ENCODE peak calls at places on chromosomes 1 and 21, in seven cellular contexts. One of them, this sample, is unnamed.

GRCh38 chr21:15018382-15018781 is 46.4 kb downstream of the NRIP1 start:
- DNase-seq in Calu3: no peak
- DNase-seq in AG10803: no peak
- DNase-seq in RWPE1: no peak
- DNase-seq in memory B cell: no peak
- DNase-seq in H54: no peak
- DNase-seq in activated gamma-delta T cell treated with Interleukin-2 at 50 U/mL for 16 hours: no peak
- DNase-seq in this sample: no peak

GRCh38 chr1:94929351-94929814 is 2.5 kb upstream of the CNN3 start:
- DNase-seq in Calu3: no peak
- DNase-seq in AG10803: no peak
- DNase-seq in RWPE1: no peak
- DNase-seq in memory B cell: no peak
- DNase-seq in H54: no peak
- DNase-seq in activated gamma-delta T cell treated with Interleukin-2 at 50 U/mL for 16 hours: no peak
- DNase-seq in this sample: no peak

GRCh38 chr1:209368864-209369598 is 214.5 kb upstream of the CAMK1G start:
- DNase-seq in Calu3: no peak
- DNase-seq in AG10803: peak
- DNase-seq in RWPE1: peak
- DNase-seq in memory B cell: no peak
- DNase-seq in H54: no peak
- DNase-seq in activated gamma-delta T cell treated with Interleukin-2 at 50 U/mL for 16 hours: no peak
- DNase-seq in this sample: no peak

GRCh38 chr21:18549214-18549905 is 145.8 kb upstream of the TMPRSS15 start:
- DNase-seq in Calu3: no peak
- DNase-seq in AG10803: no peak
- DNase-seq in RWPE1: no peak
- DNase-seq in memory B cell: no peak
- DNase-seq in H54: no peak
- DNase-seq in activated gamma-delta T cell treated with Interleukin-2 at 50 U/mL for 16 hours: no peak
- DNase-seq in this sample: no peak

GRCh38 chr1:985126-985525 is 3.2 kb upstream of the PERM1 start:
- DNase-seq in Calu3: no peak
- DNase-seq in AG10803: no peak
- DNase-seq in RWPE1: no peak
- DNase-seq in memory B cell: no peak
- DNase-seq in H54: no peak
- DNase-seq in activated gamma-delta T cell treated with Interleukin-2 at 50 U/mL for 16 hours: no peak
- DNase-seq in this sample: no peak

GRCh38 chr1:162026906-162027305 is 3.2 kb upstream of the OLFML2B start:
- DNase-seq in Calu3: no peak
- DNase-seq in AG10803: no peak
- DNase-seq in RWPE1: no peak
- DNase-seq in memory B cell: no peak
- DNase-seq in H54: no peak
- DNase-seq in activated gamma-delta T cell treated with Interleukin-2 at 50 U/mL for 16 hours: no peak
- DNase-seq in this sample: no peak

GRCh38 chr1:8880068-8880676 is 1.7 kb upstream of the ENO1 start:
- DNase-seq in Calu3: peak
- DNase-seq in AG10803: peak
- DNase-seq in RWPE1: peak
- DNase-seq in memory B cell: no peak
- DNase-seq in H54: no peak
- DNase-seq in activated gamma-delta T cell treated with Interleukin-2 at 50 U/mL for 16 hours: peak
- DNase-seq in this sample: no peak

GRCh38 chr1:150225546-150225945 is 10.4 kb downstream of the ANP32E start:
- DNase-seq in Calu3: no peak
- DNase-seq in AG10803: no peak
- DNase-seq in RWPE1: no peak
- DNase-seq in memory B cell: no peak
- DNase-seq in H54: no peak
- DNase-seq in activated gamma-delta T cell treated with Interleukin-2 at 50 U/mL for 16 hours: no peak
- DNase-seq in this sample: no peak

GRCh38 chr1:183022202-183023145 is 746 bp upstream of the LAMC1 start:
- DNase-seq in Calu3: peak
- DNase-seq in AG10803: peak
- DNase-seq in RWPE1: peak
- DNase-seq in memory B cell: peak
- DNase-seq in H54: peak
- DNase-seq in activated gamma-delta T cell treated with Interleukin-2 at 50 U/mL for 16 hours: no peak
- DNase-seq in this sample: peak

GRCh38 chr1:215529111-215529510 is 38.0 kb upstream of the KCTD3 start:
- DNase-seq in Calu3: no peak
- DNase-seq in AG10803: peak
- DNase-seq in RWPE1: no peak
- DNase-seq in memory B cell: no peak
- DNase-seq in H54: no peak
- DNase-seq in activated gamma-delta T cell treated with Interleukin-2 at 50 U/mL for 16 hours: no peak
- DNase-seq in this sample: no peak

GRCh38 chr1:33036051-33036525 is 595 bp downstream of the AK2 start:
- DNase-seq in Calu3: no peak
- DNase-seq in AG10803: peak
- DNase-seq in RWPE1: peak
- DNase-seq in memory B cell: no peak
- DNase-seq in H54: peak
- DNase-seq in activated gamma-delta T cell treated with Interleukin-2 at 50 U/mL for 16 hours: no peak
- DNase-seq in this sample: no peak

GRCh38 chr1:155979525-155980343 is 1.4 kb upstream of the ARHGEF2 start:
- DNase-seq in Calu3: no peak
- DNase-seq in AG10803: peak
- DNase-seq in RWPE1: no peak
- DNase-seq in memory B cell: no peak
- DNase-seq in H54: no peak
- DNase-seq in activated gamma-delta T cell treated with Interleukin-2 at 50 U/mL for 16 hours: no peak
- DNase-seq in this sample: no peak

GRCh38 chr1:36349241-36349671 is 25.8 kb upstream of the EVA1B start:
- DNase-seq in Calu3: no peak
- DNase-seq in AG10803: peak
- DNase-seq in RWPE1: peak
- DNase-seq in memory B cell: no peak
- DNase-seq in H54: no peak
- DNase-seq in activated gamma-delta T cell treated with Interleukin-2 at 50 U/mL for 16 hours: no peak
- DNase-seq in this sample: no peak

GRCh38 chr1:110166861-110167260 is 16.6 kb downstream of the SLC6A17 start:
- DNase-seq in Calu3: no peak
- DNase-seq in AG10803: no peak
- DNase-seq in RWPE1: no peak
- DNase-seq in memory B cell: no peak
- DNase-seq in H54: no peak
- DNase-seq in activated gamma-delta T cell treated with Interleukin-2 at 50 U/mL for 16 hours: no peak
- DNase-seq in this sample: no peak

GRCh38 chr1:61337037-61337436 is 254.7 kb downstream of the NFIA start:
- DNase-seq in Calu3: no peak
- DNase-seq in AG10803: no peak
- DNase-seq in RWPE1: no peak
- DNase-seq in memory B cell: no peak
- DNase-seq in H54: no peak
- DNase-seq in activated gamma-delta T cell treated with Interleukin-2 at 50 U/mL for 16 hours: no peak
- DNase-seq in this sample: no peak

GRCh38 chr1:33297911-33298622 is 22.8 kb downstream of the A3GALT2 start:
- DNase-seq in Calu3: no peak
- DNase-seq in AG10803: no peak
- DNase-seq in RWPE1: no peak
- DNase-seq in memory B cell: no peak
- DNase-seq in H54: no peak
- DNase-seq in activated gamma-delta T cell treated with Interleukin-2 at 50 U/mL for 16 hours: no peak
- DNase-seq in this sample: no peak

GRCh38 chr1:160996195-160996594 is 24.8 kb downstream of the F11R start:
- DNase-seq in Calu3: no peak
- DNase-seq in AG10803: peak
- DNase-seq in RWPE1: peak
- DNase-seq in memory B cell: no peak
- DNase-seq in H54: peak
- DNase-seq in activated gamma-delta T cell treated with Interleukin-2 at 50 U/mL for 16 hours: no peak
- DNase-seq in this sample: no peak

GRCh38 chr1:162720996-162721395 is 69.5 kb upstream of the HSD17B7 start:
- DNase-seq in Calu3: no peak
- DNase-seq in AG10803: peak
- DNase-seq in RWPE1: no peak
- DNase-seq in memory B cell: no peak
- DNase-seq in H54: no peak
- DNase-seq in activated gamma-delta T cell treated with Interleukin-2 at 50 U/mL for 16 hours: no peak
- DNase-seq in this sample: no peak

GRCh38 chr21:16541366-16541765 is 811.6 kb downstream of the USP25 start:
- DNase-seq in Calu3: no peak
- DNase-seq in AG10803: no peak
- DNase-seq in RWPE1: no peak
- DNase-seq in memory B cell: no peak
- DNase-seq in H54: no peak
- DNase-seq in activated gamma-delta T cell treated with Interleukin-2 at 50 U/mL for 16 hours: no peak
- DNase-seq in this sample: no peak

GRCh38 chr21:31132574-31133242 is 94.4 kb upstream of the KRTAP19-8 start:
- DNase-seq in Calu3: no peak
- DNase-seq in AG10803: peak
- DNase-seq in RWPE1: no peak
- DNase-seq in memory B cell: no peak
- DNase-seq in H54: no peak
- DNase-seq in activated gamma-delta T cell treated with Interleukin-2 at 50 U/mL for 16 hours: peak
- DNase-seq in this sample: no peak

GRCh38 chr1:30977105-30977504 is 68.5 kb upstream of the SDC3 start:
- DNase-seq in Calu3: no peak
- DNase-seq in AG10803: peak
- DNase-seq in RWPE1: no peak
- DNase-seq in memory B cell: no peak
- DNase-seq in H54: no peak
- DNase-seq in activated gamma-delta T cell treated with Interleukin-2 at 50 U/mL for 16 hours: no peak
- DNase-seq in this sample: no peak

GRCh38 chr1:111973150-111973549 is 16.3 kb downstream of the KCND3 start:
- DNase-seq in Calu3: no peak
- DNase-seq in AG10803: no peak
- DNase-seq in RWPE1: no peak
- DNase-seq in memory B cell: no peak
- DNase-seq in H54: no peak
- DNase-seq in activated gamma-delta T cell treated with Interleukin-2 at 50 U/mL for 16 hours: no peak
- DNase-seq in this sample: no peak

GRCh38 chr1:243526180-243526579 is 270.3 kb downstream of the SDCCAG8 start:
- DNase-seq in Calu3: no peak
- DNase-seq in AG10803: no peak
- DNase-seq in RWPE1: no peak
- DNase-seq in memory B cell: no peak
- DNase-seq in H54: no peak
- DNase-seq in activated gamma-delta T cell treated with Interleukin-2 at 50 U/mL for 16 hours: no peak
- DNase-seq in this sample: no peak

GRCh38 chr1:94602312-94602711 is 60.8 kb upstream of the F3 start:
- DNase-seq in Calu3: peak
- DNase-seq in AG10803: peak
- DNase-seq in RWPE1: no peak
- DNase-seq in memory B cell: no peak
- DNase-seq in H54: no peak
- DNase-seq in activated gamma-delta T cell treated with Interleukin-2 at 50 U/mL for 16 hours: no peak
- DNase-seq in this sample: no peak

GRCh38 chr1:75522389-75522788 is 88.5 kb downstream of the SLC44A5 start:
- DNase-seq in Calu3: no peak
- DNase-seq in AG10803: no peak
- DNase-seq in RWPE1: no peak
- DNase-seq in memory B cell: no peak
- DNase-seq in H54: no peak
- DNase-seq in activated gamma-delta T cell treated with Interleukin-2 at 50 U/mL for 16 hours: no peak
- DNase-seq in this sample: no peak

GRCh38 chr1:153960206-153960605 is 1.8 kb upstream of the CRTC2 start:
- DNase-seq in Calu3: no peak
- DNase-seq in AG10803: no peak
- DNase-seq in RWPE1: no peak
- DNase-seq in memory B cell: no peak
- DNase-seq in H54: no peak
- DNase-seq in activated gamma-delta T cell treated with Interleukin-2 at 50 U/mL for 16 hours: no peak
- DNase-seq in this sample: no peak

GRCh38 chr1:162383091-162383490 is 1.6 kb downstream of the C1orf226 start:
- DNase-seq in Calu3: no peak
- DNase-seq in AG10803: no peak
- DNase-seq in RWPE1: no peak
- DNase-seq in memory B cell: no peak
- DNase-seq in H54: no peak
- DNase-seq in activated gamma-delta T cell treated with Interleukin-2 at 50 U/mL for 16 hours: no peak
- DNase-seq in this sample: no peak

GRCh38 chr1:52867060-52867845 is 24.7 kb downstream of the ZYG11A start:
- DNase-seq in Calu3: no peak
- DNase-seq in AG10803: no peak
- DNase-seq in RWPE1: no peak
- DNase-seq in memory B cell: no peak
- DNase-seq in H54: no peak
- DNase-seq in activated gamma-delta T cell treated with Interleukin-2 at 50 U/mL for 16 hours: no peak
- DNase-seq in this sample: no peak

GRCh38 chr21:30268608-30269197 is 14.0 kb downstream of the KRTAP24-1 start:
- DNase-seq in Calu3: no peak
- DNase-seq in AG10803: no peak
- DNase-seq in RWPE1: no peak
- DNase-seq in memory B cell: no peak
- DNase-seq in H54: peak
- DNase-seq in activated gamma-delta T cell treated with Interleukin-2 at 50 U/mL for 16 hours: no peak
- DNase-seq in this sample: no peak

GRCh38 chr21:45366476-45366875 is 38.5 kb upstream of the COL18A1 start:
- DNase-seq in Calu3: no peak
- DNase-seq in AG10803: no peak
- DNase-seq in RWPE1: no peak
- DNase-seq in memory B cell: no peak
- DNase-seq in H54: no peak
- DNase-seq in activated gamma-delta T cell treated with Interleukin-2 at 50 U/mL for 16 hours: no peak
- DNase-seq in this sample: no peak

GRCh38 chr1:94247146-94248094 is 10.0 kb upstream of the ARHGAP29 start:
- DNase-seq in Calu3: peak
- DNase-seq in AG10803: peak
- DNase-seq in RWPE1: peak
- DNase-seq in memory B cell: peak
- DNase-seq in H54: no peak
- DNase-seq in activated gamma-delta T cell treated with Interleukin-2 at 50 U/mL for 16 hours: no peak
- DNase-seq in this sample: no peak

GRCh38 chr1:211345719-211346118 is 19.1 kb downstream of the TRAF5 start:
- DNase-seq in Calu3: no peak
- DNase-seq in AG10803: no peak
- DNase-seq in RWPE1: no peak
- DNase-seq in memory B cell: no peak
- DNase-seq in H54: no peak
- DNase-seq in activated gamma-delta T cell treated with Interleukin-2 at 50 U/mL for 16 hours: no peak
- DNase-seq in this sample: no peak

GRCh38 chr1:231699769-231700168 is 73.2 kb downstream of the DISC1 start:
- DNase-seq in Calu3: no peak
- DNase-seq in AG10803: peak
- DNase-seq in RWPE1: no peak
- DNase-seq in memory B cell: no peak
- DNase-seq in H54: no peak
- DNase-seq in activated gamma-delta T cell treated with Interleukin-2 at 50 U/mL for 16 hours: no peak
- DNase-seq in this sample: no peak

GRCh38 chr1:31989964-31990363 is 23.7 kb upstream of the KHDRBS1 start:
- DNase-seq in Calu3: no peak
- DNase-seq in AG10803: no peak
- DNase-seq in RWPE1: no peak
- DNase-seq in memory B cell: no peak
- DNase-seq in H54: no peak
- DNase-seq in activated gamma-delta T cell treated with Interleukin-2 at 50 U/mL for 16 hours: no peak
- DNase-seq in this sample: no peak

This sample was measured in putamen.